ENCODE peak calls at places on chromosome 2, in six cellular contexts. T is dermis blood vessel endothelial cell; U is iPS-NIHi11; Z is activated CD4-positive, alpha-beta T cell treated with anti-CD3 and anti-CD28 coated beads for 36 hours; X is NB4; C is HCT116. J is an unnamed sample.
A peak's percentile ranks its signal among the peaks of the same experiment; 100 is the strongest.

GRCh38 chr2:138475394-138475793 is 26.2 kb upstream of the SPOPL start:
- DNase-seq in T (peak; percentile 37), U (no peak), Z (no peak), X (no peak), C (no peak), J (peak; percentile 5)

GRCh38 chr2:142716463-142717242 is 160.8 kb upstream of the KYNU start:
- DNase-seq in T (peak; percentile 57), U (peak; percentile 76), Z (no peak), X (no peak), C (no peak), J (peak; percentile 2)

GRCh38 chr2:7096726-7097352 is 179.6 kb downstream of the RNF144A start:
- DNase-seq in T (no peak), U (no peak), Z (no peak), X (no peak), C (no peak), J (no peak)

GRCh38 chr2:38750793-38751042 is 443 bp downstream of the SRSF7 start:
- DNase-seq in T (peak; percentile 65), U (peak; percentile 77), Z (peak; percentile 86), X (peak; percentile 79), C (no peak), J (no peak)

GRCh38 chr2:3193423-3194330 is 183.9 kb downstream of the EIPR1 start:
- DNase-seq in T (no peak), U (no peak), Z (no peak), X (peak; percentile 61), C (no peak), J (no peak)

GRCh38 chr2:178420463-178420990 is 30.4 kb downstream of the PRKRA start:
- DNase-seq in T (no peak), U (no peak), Z (no peak), X (no peak), C (no peak), J (no peak)

GRCh38 chr2:36545871-36546416 is 52.0 kb downstream of the FEZ2 start:
- DNase-seq in T (no peak), U (no peak), Z (no peak), X (no peak), C (no peak), J (no peak)

GRCh38 chr2:168722592-168722991 is 79.8 kb upstream of the NOSTRIN start:
- DNase-seq in T (peak; percentile 63), U (no peak), Z (no peak), X (no peak), C (no peak), J (peak; percentile 43)

GRCh38 chr2:163347982-163348842 is 387.6 kb downstream of the FIGN start:
- DNase-seq in T (peak; percentile 63), U (peak; percentile 74), Z (no peak), X (peak; percentile 95), C (peak; percentile 52), J (peak; percentile 11)

GRCh38 chr2:102473020-102473419 is at the start of gene SLC9A4:
- DNase-seq in T (peak; percentile 75), U (peak; percentile 62), Z (peak; percentile 77), X (peak; percentile 49), C (peak; percentile 48), J (peak; percentile 4)

GRCh38 chr2:10304458-10305253 is 2.0 kb downstream of the HPCAL1 start:
- DNase-seq in T (peak; percentile 38), U (no peak), Z (no peak), X (peak; percentile 44), C (no peak), J (no peak)

GRCh38 chr2:111626862-111627163 is 257.2 kb downstream of the ANAPC1 start:
- DNase-seq in T (no peak), U (no peak), Z (no peak), X (no peak), C (no peak), J (no peak)

GRCh38 chr2:164479460-164479859 is 141.8 kb downstream of the GRB14 start:
- DNase-seq in T (peak; percentile 61), U (peak; percentile 21), Z (peak; percentile 20), X (peak; percentile 45), C (peak; percentile 27), J (peak; percentile 4)

GRCh38 chr2:241703128-241703604 is 1.3 kb downstream of the ING5 start:
- DNase-seq in T (peak; percentile 30), U (no peak), Z (no peak), X (no peak), C (no peak), J (no peak)

GRCh38 chr2:204611017-204611631 is 65.8 kb downstream of the PARD3B start:
- DNase-seq in T (no peak), U (no peak), Z (no peak), X (no peak), C (no peak), J (no peak)

GRCh38 chr2:47174731-47175361 is 19.7 kb upstream of the STPG4 start:
- DNase-seq in T (peak; percentile 62), U (peak; percentile 46), Z (peak; percentile 58), X (peak; percentile 50), C (peak; percentile 52), J (no peak)

GRCh38 chr2:241914542-241914941 is 45.0 kb downstream of the RTP5 start:
- DNase-seq in T (no peak), U (no peak), Z (no peak), X (no peak), C (no peak), J (no peak)

GRCh38 chr2:191864623-191865521 is 18.0 kb upstream of the CAVIN2 start:
- DNase-seq in T (peak; percentile 68), U (no peak), Z (no peak), X (peak; percentile 54), C (no peak), J (no peak)

GRCh38 chr2:76599732-76600368 is 889.1 kb upstream of the GCFC2 start:
- DNase-seq in T (peak; percentile 42), U (peak; percentile 75), Z (peak; percentile 20), X (peak; percentile 87), C (peak; percentile 12), J (peak; percentile 4)

GRCh38 chr2:19850056-19850455 is 51.7 kb downstream of the TTC32 start:
- DNase-seq in T (no peak), U (no peak), Z (no peak), X (no peak), C (no peak), J (no peak)

GRCh38 chr2:207477896-207478295 is 51.9 kb upstream of the CREB1 start:
- DNase-seq in T (no peak), U (no peak), Z (no peak), X (no peak), C (no peak), J (no peak)

GRCh38 chr2:227717687-227718567 is at the start of gene SLC19A3:
- DNase-seq in T (peak; percentile 69), U (peak; percentile 95), Z (peak; percentile 38), X (no peak), C (no peak), J (peak; percentile 30)